ENCODE peak calls at places on chromosomes 3 and 15, in four cellular contexts. X, M, C and B are unnamed samples.
A peak's percentile ranks its signal among the peaks of the same experiment; 100 is the strongest.

GRCh38 chr3:162718697-162719096 is 1222.1 kb downstream of the OTOL1 start:
- DNase-seq in X (no peak), M (no peak), C (no peak), B (no peak)

GRCh38 chr15:86001200-86001599 is 78.5 kb upstream of the AGBL1 start:
- DNase-seq in X (no peak), M (no peak), C (no peak), B (no peak)

GRCh38 chr15:59405079-59405478 is 32.4 kb upstream of the MYO1E start:
- DNase-seq in X (no peak), M (no peak), C (no peak), B (no peak)

GRCh38 chr15:66852064-66852905 is 150.2 kb downstream of the SMAD6 start:
- DNase-seq in X (no peak), M (no peak), C (no peak), B (peak; percentile 21)

GRCh38 chr3:52090131-52090548 is 33.8 kb upstream of the DUSP7 start:
- DNase-seq in X (peak; percentile 54), M (no peak), C (no peak), B (no peak)

GRCh38 chr15:94792166-94792565 is 560.8 kb downstream of the MCTP2 start:
- DNase-seq in X (no peak), M (no peak), C (no peak), B (no peak)

GRCh38 chr3:10703875-10704274 is 112.2 kb upstream of the SLC6A11 start:
- DNase-seq in X (no peak), M (peak; percentile 84), C (peak; percentile 46), B (no peak)

GRCh38 chr15:57330619-57331018 is 45.7 kb upstream of the CGNL1 start:
- DNase-seq in X (no peak), M (no peak), C (no peak), B (no peak)

GRCh38 chr15:79811406-79812405 is 85.1 kb downstream of the MTHFS start:
- DNase-seq in X (no peak), M (no peak), C (peak; percentile 71), B (peak; percentile 81)

GRCh38 chr3:32460031-32460749 is 42.5 kb downstream of the CMTM6 start:
- DNase-seq in X (peak; percentile 89), M (peak; percentile 98), C (no peak), B (no peak)

GRCh38 chr3:128617557-128618397 is 32.8 kb downstream of the RPN1 start:
- DNase-seq in X (peak; percentile 100), M (peak; percentile 99), C (peak; percentile 100), B (peak; percentile 99)

GRCh38 chr3:151918253-151919029 is 45.0 kb downstream of the SUCNR1 start:
- DNase-seq in X (no peak), M (peak; percentile 61), C (peak; percentile 12), B (no peak)

GRCh38 chr3:14299767-14300166 is 102.6 kb upstream of the SLC6A6 start:
- DNase-seq in X (no peak), M (no peak), C (no peak), B (no peak)

GRCh38 chr3:88003115-88003755 is 55.6 kb downstream of the CGGBP1 start:
- DNase-seq in X (no peak), M (peak; percentile 76), C (peak; percentile 27), B (no peak)

GRCh38 chr15:63791236-63791635 is 42.5 kb downstream of the HERC1 start:
- DNase-seq in X (no peak), M (no peak), C (no peak), B (no peak)

GRCh38 chr3:124995460-124995994 is 60.3 kb downstream of the HEG1 start:
- DNase-seq in X (no peak), M (peak; percentile 86), C (peak; percentile 73), B (peak; percentile 55)

GRCh38 chr15:94259863-94260262 is 28.5 kb downstream of the MCTP2 start:
- DNase-seq in X (no peak), M (no peak), C (no peak), B (no peak)

GRCh38 chr3:128317101-128317697 is 149.5 kb downstream of the DNAJB8 start:
- DNase-seq in X (no peak), M (no peak), C (no peak), B (peak; percentile 17)

GRCh38 chr3:22263042-22263441 is 512.0 kb upstream of the ZNF385D start:
- DNase-seq in X (no peak), M (no peak), C (no peak), B (no peak)

GRCh38 chr3:154176036-154176435 is 54.8 kb downstream of the ARHGEF26 start:
- DNase-seq in X (no peak), M (no peak), C (no peak), B (no peak)

GRCh38 chr3:170840291-170840859 is 29.6 kb downstream of the RPL22L1 start:
- DNase-seq in X (no peak), M (no peak), C (peak; percentile 10), B (no peak)

GRCh38 chr3:50118237-50118636 is 29.5 kb downstream of the RBM5 start:
- DNase-seq in X (no peak), M (no peak), C (no peak), B (no peak)

GRCh38 chr3:63450023-63450422 is 171.9 kb downstream of the SYNPR start:
- DNase-seq in X (no peak), M (no peak), C (no peak), B (no peak)

GRCh38 chr3:17831366-17831765 is 88.9 kb upstream of the TBC1D5 start:
- DNase-seq in X (no peak), M (no peak), C (no peak), B (no peak)

DNA sequence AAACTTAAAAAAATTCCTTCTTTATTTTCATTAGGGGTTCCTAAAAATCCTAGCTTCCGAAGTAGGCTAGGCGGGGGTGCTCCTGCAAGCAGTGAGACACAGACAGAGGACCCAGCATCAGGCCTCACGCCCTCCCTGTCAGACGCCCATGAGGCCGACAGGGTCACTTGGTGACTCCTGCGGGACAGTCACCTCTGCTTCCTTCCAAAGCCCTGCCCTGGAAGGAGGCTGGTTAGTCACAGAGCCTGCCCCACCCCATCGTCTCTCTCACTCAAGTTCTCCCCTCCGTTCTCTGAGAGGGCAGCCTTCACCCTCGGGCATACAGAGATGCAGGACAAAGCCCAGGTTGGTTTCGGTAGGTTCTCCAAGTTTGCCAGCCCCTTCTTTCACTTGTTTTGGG is 38.6 kb downstream of the EHD4 start:
- DNase-seq in X (no peak), M (no peak), C (no peak), B (peak; percentile 61)
- TF ChIP-seq POLR2AphosphoS5 in X (no peak), M (no peak), C (no peak), B (no peak)

GRCh38 chr15:38398134-38398533 is 55.8 kb upstream of the FAM98B start:
- DNase-seq in X (no peak), M (no peak), C (no peak), B (no peak)

GRCh38 chr15:38406451-38406850 is 47.5 kb upstream of the FAM98B start:
- DNase-seq in X (no peak), M (no peak), C (no peak), B (no peak)

GRCh38 chr15:38401101-38401500 is 52.8 kb upstream of the FAM98B start:
- DNase-seq in X (no peak), M (no peak), C (no peak), B (no peak)

GRCh38 chr15:38401716-38402115 is 52.2 kb upstream of the FAM98B start:
- DNase-seq in X (no peak), M (no peak), C (no peak), B (no peak)
- H3K4me3 ChIP-seq in X (no peak overlapping the region), M (no peak overlapping the region), C (no peak overlapping the region), B (no peak overlapping the region)

DNA sequence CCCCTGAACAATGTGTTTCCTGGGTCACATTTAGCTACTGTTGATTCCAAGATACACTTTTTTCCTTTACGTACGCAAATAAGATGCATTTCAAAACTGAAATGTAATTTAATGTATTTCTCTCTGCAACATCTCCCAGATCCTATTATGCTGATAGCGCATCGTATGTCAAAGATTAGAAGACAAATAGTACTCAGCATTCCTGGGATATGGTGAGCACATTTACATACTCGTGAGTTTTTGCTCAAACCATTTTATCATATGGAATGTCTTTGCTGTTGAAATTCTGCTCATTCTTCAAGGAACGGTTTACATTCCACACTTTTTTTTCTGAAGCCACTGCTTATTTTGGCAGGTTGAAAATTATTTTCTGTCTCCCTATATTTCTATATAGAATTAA is 221.4 kb downstream of the OXSM start:
- DNase-seq in X (no peak), M (no peak), C (no peak), B (no peak)
- H3K4me1 ChIP-seq in X (no peaks in the 10 kb centered on the region), M (no peaks in the 10 kb centered on the region), C (no peaks in the 10 kb centered on the region), B (no peaks in the 10 kb centered on the region)

DNA sequence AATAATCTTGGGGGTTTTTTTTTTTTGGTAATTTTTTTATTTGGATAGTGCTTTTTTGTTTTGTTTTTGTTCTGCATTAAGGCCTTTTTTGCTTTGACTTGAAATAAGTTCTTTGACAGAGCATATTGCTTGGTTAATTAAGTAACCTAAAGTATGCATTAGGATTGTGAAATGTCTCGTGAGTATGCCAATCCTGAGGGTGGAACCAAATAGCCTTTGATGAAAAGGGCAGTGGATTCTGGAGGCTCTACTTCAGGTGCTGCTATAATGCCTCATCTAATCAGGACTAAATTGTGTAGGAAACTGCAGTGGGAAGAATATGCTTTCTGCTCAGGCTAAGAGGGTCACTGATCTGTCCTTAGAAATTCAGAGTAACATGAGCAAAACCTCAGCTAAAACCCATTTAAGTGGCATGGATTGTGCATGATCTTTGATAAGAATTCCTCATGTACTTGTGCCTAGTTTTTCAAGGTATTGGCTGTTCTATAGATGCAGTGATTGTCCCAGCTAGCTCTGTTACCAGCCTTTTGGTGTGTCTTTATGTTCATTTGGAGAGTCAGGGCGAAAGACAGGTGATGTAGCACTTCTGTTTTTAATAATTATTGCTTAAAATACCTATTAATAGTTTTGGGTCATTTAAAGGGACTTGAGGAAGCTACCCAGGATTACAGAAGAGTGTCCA is 15.4 kb downstream of the CDV3 start:
- DNase-seq in X (no peak), M (no peak), C (no peak), B (no peak)
- TF ChIP-seq POLR2AphosphoS5 in X (no peak), M (no peak), C (no peak), B (no peak)

GRCh38 chr3:3180421-3180820 is 930 bp upstream of the CRBN start:
- DNase-seq in X (no peak), M (no peak), C (no peak), B (no peak)

GRCh38 chr3:3178498-3179328 is 778 bp downstream of the CRBN start:
- DNase-seq in X (no peak), M (no peak), C (no peak), B (no peak)

GRCh38 chr3:3172627-3173026 is 6.9 kb downstream of the CRBN start:
- DNase-seq in X (no peak), M (no peak), C (no peak), B (no peak)

GRCh38 chr3:3179407-3180094 is at the start of gene CRBN:
- DNase-seq in X (peak; percentile 98), M (peak; percentile 89), C (peak; percentile 98), B (peak; percentile 88)

DNA sequence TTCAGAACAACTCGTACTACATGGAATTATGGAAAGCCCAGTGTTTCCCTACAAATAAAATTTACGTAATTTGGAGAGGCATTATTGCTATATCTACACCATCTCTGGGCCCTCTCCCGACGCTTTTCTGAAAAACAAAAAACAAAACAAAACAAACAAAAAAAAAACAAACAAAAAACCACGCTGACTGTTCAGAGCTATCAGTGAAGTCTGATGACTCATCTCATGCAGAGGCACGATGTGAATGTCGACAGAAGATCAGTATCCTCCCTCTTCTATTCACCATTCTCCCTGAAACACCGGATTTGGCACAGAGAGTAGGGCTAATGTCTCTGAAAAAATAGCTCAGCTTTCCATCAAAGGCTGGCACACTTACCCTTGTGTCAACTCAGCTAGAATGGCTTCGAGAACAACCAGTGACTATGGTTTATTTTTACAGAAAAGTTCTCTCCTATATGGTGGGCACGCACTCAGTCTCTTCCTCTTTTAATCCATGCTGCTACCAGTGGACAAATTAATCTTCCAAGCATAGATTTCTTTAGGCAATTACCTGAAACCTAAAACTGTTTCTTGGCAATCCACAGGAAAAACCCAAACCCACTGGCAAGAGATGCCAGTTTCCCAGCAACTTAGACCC is 1.5 kb downstream of the CRBN start:
- DNase-seq in X (no peak), M (no peak), C (no peak), B (no peak)
- H3K4me3 ChIP-seq in X (peak overlapping the region; percentile 99), M (peak overlapping the region; percentile 81), C (peak overlapping the region; percentile 92), B (peak overlapping the region; percentile 100)